ENCODE peak calls at places on chromosomes 16 and 17, in six cellular contexts. One of them, this sample, is unnamed.

GRCh38 chr16:67884684-67885083 is at the start of gene NRN1L:
- DNase-seq in MM.1S: no peak
- DNase-seq in RWPE1: peak; percentile 98
- DNase-seq in AG10803: peak; percentile 87
- DNase-seq in sigmoid colon: peak; percentile 98
- DNase-seq in neural crest cell: peak; percentile 72
- DNase-seq in this sample: peak; percentile 93

GRCh38 chr16:66927918-66928649 is 2.7 kb upstream of the RRAD start:
- DNase-seq in sigmoid colon: no peak
- DNase-seq in AG10803: peak; percentile 41
- DNase-seq in RWPE1: peak; percentile 61
- DNase-seq in neural crest cell: no peak
- DNase-seq in MM.1S: no peak
- DNase-seq in this sample: peak; percentile 82

GRCh38 chr17:45096141-45096540 is 35.0 kb downstream of the NMT1 start:
- DNase-seq in RWPE1: no peak
- DNase-seq in neural crest cell: no peak
- DNase-seq in sigmoid colon: no peak
- DNase-seq in AG10803: peak; percentile 43
- DNase-seq in MM.1S: no peak
- DNase-seq in this sample: no peak

GRCh38 chr17:81335388-81336157 is 40.5 kb upstream of the SLC38A10 start:
- DNase-seq in neural crest cell: no peak
- DNase-seq in MM.1S: no peak
- DNase-seq in sigmoid colon: no peak
- DNase-seq in AG10803: no peak
- DNase-seq in RWPE1: peak; percentile 59
- DNase-seq in this sample: peak; percentile 18

GRCh38 chr16:11277607-11278337 is 1.5 kb upstream of the PRM2 start:
- DNase-seq in AG10803: no peak
- DNase-seq in MM.1S: no peak
- DNase-seq in neural crest cell: no peak
- DNase-seq in RWPE1: no peak
- DNase-seq in sigmoid colon: no peak
- DNase-seq in this sample: no peak

GRCh38 chr17:51342257-51342656 is 81.9 kb downstream of the UTP18 start:
- DNase-seq in MM.1S: no peak
- DNase-seq in sigmoid colon: no peak
- DNase-seq in RWPE1: no peak
- DNase-seq in AG10803: no peak
- DNase-seq in neural crest cell: no peak
- DNase-seq in this sample: no peak

GRCh38 chr16:89744813-89745212 is 23.5 kb downstream of the ZNF276 start:
- DNase-seq in neural crest cell: no peak
- DNase-seq in AG10803: no peak
- DNase-seq in RWPE1: no peak
- DNase-seq in MM.1S: no peak
- DNase-seq in sigmoid colon: no peak
- DNase-seq in this sample: peak; percentile 65

GRCh38 chr16:11583171-11583570 is 3.5 kb downstream of the LITAF start:
- DNase-seq in AG10803: peak; percentile 16
- DNase-seq in neural crest cell: no peak
- DNase-seq in MM.1S: no peak
- DNase-seq in RWPE1: no peak
- DNase-seq in sigmoid colon: no peak
- DNase-seq in this sample: no peak

GRCh38 chr16:30557397-30557949 is 701 bp downstream of the ZNF764 start:
- DNase-seq in sigmoid colon: peak; percentile 75
- DNase-seq in MM.1S: no peak
- DNase-seq in AG10803: no peak
- DNase-seq in RWPE1: no peak
- DNase-seq in neural crest cell: no peak
- DNase-seq in this sample: no peak

GRCh38 chr17:77325537-77325825 is 184.7 kb downstream of the SEC14L1 start:
- DNase-seq in neural crest cell: no peak
- DNase-seq in sigmoid colon: no peak
- DNase-seq in AG10803: no peak
- DNase-seq in MM.1S: no peak
- DNase-seq in RWPE1: no peak
- DNase-seq in this sample: no peak

GRCh38 chr17:65191805-65192740 is 54.9 kb downstream of the RGS9 start:
- DNase-seq in RWPE1: peak; percentile 85
- DNase-seq in MM.1S: no peak
- DNase-seq in neural crest cell: no peak
- DNase-seq in AG10803: peak; percentile 67
- DNase-seq in sigmoid colon: no peak
- DNase-seq in this sample: peak; percentile 77

GRCh38 chr17:2981325-2981724 is 82.1 kb downstream of the OR1D5 start:
- DNase-seq in neural crest cell: no peak
- DNase-seq in AG10803: no peak
- DNase-seq in MM.1S: no peak
- DNase-seq in sigmoid colon: peak; percentile 42
- DNase-seq in RWPE1: no peak
- DNase-seq in this sample: no peak

GRCh38 chr17:78051186-78051972 is 77.2 kb downstream of the TMC6 start:
- DNase-seq in sigmoid colon: no peak
- DNase-seq in neural crest cell: no peak
- DNase-seq in RWPE1: no peak
- DNase-seq in MM.1S: no peak
- DNase-seq in AG10803: no peak
- DNase-seq in this sample: no peak

GRCh38 chr17:82021728-82022309 is 859 bp downstream of the CENPX start:
- DNase-seq in sigmoid colon: no peak
- DNase-seq in AG10803: no peak
- DNase-seq in neural crest cell: no peak
- DNase-seq in RWPE1: no peak
- DNase-seq in MM.1S: peak; percentile 53
- DNase-seq in this sample: no peak

GRCh38 chr16:22324787-22325597 is 27.8 kb downstream of the POLR3E start:
- DNase-seq in RWPE1: no peak
- DNase-seq in sigmoid colon: no peak
- DNase-seq in neural crest cell: no peak
- DNase-seq in AG10803: no peak
- DNase-seq in MM.1S: no peak
- DNase-seq in this sample: no peak

GRCh38 chr17:58215685-58216084 is 3.4 kb downstream of the MKS1 start:
- DNase-seq in RWPE1: no peak
- DNase-seq in neural crest cell: no peak
- DNase-seq in sigmoid colon: no peak
- DNase-seq in MM.1S: no peak
- DNase-seq in AG10803: no peak
- DNase-seq in this sample: no peak

GRCh38 chr16:78684040-78684611 is 584.7 kb downstream of the WWOX start:
- DNase-seq in sigmoid colon: peak; percentile 81
- DNase-seq in neural crest cell: no peak
- DNase-seq in RWPE1: peak; percentile 91
- DNase-seq in AG10803: peak; percentile 95
- DNase-seq in MM.1S: no peak
- DNase-seq in this sample: peak; percentile 36

GRCh38 chr16:77599793-77600415 is 122.4 kb upstream of the NUDT7 start:
- DNase-seq in neural crest cell: peak; percentile 28
- DNase-seq in MM.1S: peak; percentile 21
- DNase-seq in RWPE1: peak; percentile 17
- DNase-seq in AG10803: peak; percentile 30
- DNase-seq in sigmoid colon: no peak
- DNase-seq in this sample: peak; percentile 56

GRCh38 chr17:34254651-34255380 is at the start of gene CCL2:
- DNase-seq in sigmoid colon: peak; percentile 92
- DNase-seq in MM.1S: peak; percentile 32
- DNase-seq in neural crest cell: peak; percentile 28
- DNase-seq in AG10803: peak; percentile 73
- DNase-seq in RWPE1: peak; percentile 34
- DNase-seq in this sample: peak; percentile 75

GRCh38 chr17:63082273-63082861 is 116.3 kb downstream of the TANC2 start:
- DNase-seq in RWPE1: no peak
- DNase-seq in MM.1S: peak; percentile 39
- DNase-seq in neural crest cell: no peak
- DNase-seq in AG10803: peak; percentile 42
- DNase-seq in sigmoid colon: no peak
- DNase-seq in this sample: no peak

GRCh38 chr16:89104930-89105571 is 11.4 kb downstream of the ACSF3 start:
- DNase-seq in sigmoid colon: no peak
- DNase-seq in RWPE1: no peak
- DNase-seq in AG10803: no peak
- DNase-seq in MM.1S: no peak
- DNase-seq in neural crest cell: no peak
- DNase-seq in this sample: no peak

GRCh38 chr16:47132310-47132709 is 11.4 kb downstream of the NETO2 start:
- DNase-seq in RWPE1: no peak
- DNase-seq in MM.1S: no peak
- DNase-seq in AG10803: no peak
- DNase-seq in sigmoid colon: no peak
- DNase-seq in neural crest cell: no peak
- DNase-seq in this sample: no peak

GRCh38 chr17:59388070-59388556 is 56.7 kb downstream of the YPEL2 start:
- DNase-seq in sigmoid colon: no peak
- DNase-seq in AG10803: no peak
- DNase-seq in RWPE1: no peak
- DNase-seq in MM.1S: no peak
- DNase-seq in neural crest cell: no peak
- DNase-seq in this sample: no peak

DNA sequence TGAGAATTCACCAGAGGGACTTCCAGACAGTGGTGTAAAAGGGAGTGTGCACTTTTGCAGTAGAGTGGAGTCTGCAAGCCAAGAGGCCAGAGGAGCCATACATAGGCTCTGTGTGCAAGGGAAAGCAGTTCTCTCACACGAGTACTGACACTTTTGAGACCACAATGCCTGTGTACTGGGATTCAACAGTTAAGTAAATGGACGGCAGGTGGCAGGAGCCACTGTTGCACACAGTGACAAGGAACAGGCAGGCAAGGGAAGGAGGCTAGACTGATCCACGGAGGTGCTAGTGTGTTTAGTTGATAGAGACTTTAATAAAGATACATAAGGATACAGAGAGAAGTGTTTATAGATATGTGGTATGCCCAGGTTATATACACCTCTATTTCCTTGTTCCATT is 67.0 kb downstream of the MPRIP start:
- DNase-seq in MM.1S: no peak
- DNase-seq in RWPE1: no peak
- DNase-seq in sigmoid colon: no peak
- DNase-seq in neural crest cell: no peak
- DNase-seq in AG10803: no peak
- DNase-seq in this sample: no peak
- TF ChIP-seq CTCF in MM.1S: no peak
- TF ChIP-seq CTCF in RWPE1: no peak
- TF ChIP-seq CTCF in sigmoid colon: no peak
- TF ChIP-seq CTCF in neural crest cell: no peak
- TF ChIP-seq CTCF in AG10803: no peak
- TF ChIP-seq CTCF in this sample: no peak

DNA sequence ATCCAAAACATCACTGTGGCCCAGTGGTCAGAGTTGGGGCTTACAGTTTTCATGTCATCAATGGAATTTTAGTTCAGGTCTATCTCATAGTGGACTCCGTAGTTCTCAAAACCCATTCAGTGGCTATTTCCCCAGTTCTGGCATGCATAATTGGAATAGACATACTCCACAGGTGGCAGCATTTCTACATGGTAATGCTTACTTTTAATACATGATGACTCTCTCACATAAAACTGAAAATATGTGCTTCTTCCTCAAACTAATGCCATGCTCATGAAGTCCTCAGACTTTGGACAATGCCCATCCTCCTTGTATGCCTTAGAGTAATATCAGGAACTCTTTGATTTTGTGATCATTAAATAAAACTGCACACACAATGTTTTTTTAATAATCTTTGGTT is 857.4 kb upstream of the GOT2 start:
- DNase-seq in neural crest cell: no peak
- DNase-seq in RWPE1: no peak
- DNase-seq in AG10803: peak; percentile 53
- DNase-seq in MM.1S: no peak
- DNase-seq in sigmoid colon: no peak
- DNase-seq in this sample: no peak
- TF ChIP-seq CTCF in neural crest cell: no peak
- TF ChIP-seq CTCF in RWPE1: no peak
- TF ChIP-seq CTCF in AG10803: peak; percentile 34
- TF ChIP-seq CTCF in MM.1S: no peak
- TF ChIP-seq CTCF in sigmoid colon: no peak
- TF ChIP-seq CTCF in this sample: no peak

DNA sequence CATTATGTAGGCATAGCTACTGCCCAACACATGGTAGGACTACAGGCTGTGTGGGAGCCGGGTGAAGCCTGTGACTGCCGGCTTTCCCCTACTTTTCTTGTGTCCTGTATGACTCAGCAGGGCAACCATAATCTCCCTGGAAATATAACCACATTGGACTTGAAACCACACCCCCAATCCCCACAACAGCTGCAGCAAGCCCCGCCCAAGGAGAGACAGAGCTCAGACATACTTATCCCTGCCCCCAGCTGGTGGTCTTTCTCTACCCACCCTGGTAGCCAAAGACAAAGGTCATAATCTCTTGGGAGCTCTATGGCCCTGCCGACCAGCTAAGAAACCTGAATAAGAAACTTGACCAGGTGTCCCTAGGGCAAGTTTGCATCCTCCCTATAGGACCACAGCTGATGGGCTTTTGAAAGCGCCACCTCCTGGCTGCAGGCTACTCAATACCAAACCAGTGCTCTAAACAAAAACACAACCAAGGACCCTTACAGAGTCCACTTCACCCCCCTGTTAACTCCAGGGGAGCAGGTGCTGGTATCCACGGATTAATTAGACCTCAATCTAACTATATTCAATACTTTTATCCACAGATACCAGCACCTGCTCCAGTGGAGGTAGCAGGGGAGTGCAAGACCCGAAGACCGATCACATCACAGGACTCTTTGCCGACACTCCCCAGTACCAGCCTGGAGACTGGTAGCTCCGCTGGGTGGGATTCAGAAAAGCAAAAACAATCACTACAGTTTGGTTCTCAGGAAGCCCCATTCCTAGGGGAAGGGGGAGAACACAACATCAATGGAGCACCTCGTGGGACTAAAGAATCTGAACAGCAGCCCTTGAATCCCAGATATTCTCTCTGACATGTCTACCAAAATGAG is 91.2 kb downstream of the IRX5 start:
- DNase-seq in MM.1S: no peak
- DNase-seq in AG10803: peak; percentile 33
- DNase-seq in sigmoid colon: no peak
- DNase-seq in RWPE1: peak; percentile 41
- DNase-seq in neural crest cell: no peak
- DNase-seq in this sample: no peak
- TF ChIP-seq CTCF in MM.1S: no peak
- TF ChIP-seq CTCF in AG10803: no peak
- TF ChIP-seq CTCF in sigmoid colon: no peak
- TF ChIP-seq CTCF in RWPE1: no peak
- TF ChIP-seq CTCF in neural crest cell: peak; percentile 34
- TF ChIP-seq CTCF in this sample: no peak

DNA sequence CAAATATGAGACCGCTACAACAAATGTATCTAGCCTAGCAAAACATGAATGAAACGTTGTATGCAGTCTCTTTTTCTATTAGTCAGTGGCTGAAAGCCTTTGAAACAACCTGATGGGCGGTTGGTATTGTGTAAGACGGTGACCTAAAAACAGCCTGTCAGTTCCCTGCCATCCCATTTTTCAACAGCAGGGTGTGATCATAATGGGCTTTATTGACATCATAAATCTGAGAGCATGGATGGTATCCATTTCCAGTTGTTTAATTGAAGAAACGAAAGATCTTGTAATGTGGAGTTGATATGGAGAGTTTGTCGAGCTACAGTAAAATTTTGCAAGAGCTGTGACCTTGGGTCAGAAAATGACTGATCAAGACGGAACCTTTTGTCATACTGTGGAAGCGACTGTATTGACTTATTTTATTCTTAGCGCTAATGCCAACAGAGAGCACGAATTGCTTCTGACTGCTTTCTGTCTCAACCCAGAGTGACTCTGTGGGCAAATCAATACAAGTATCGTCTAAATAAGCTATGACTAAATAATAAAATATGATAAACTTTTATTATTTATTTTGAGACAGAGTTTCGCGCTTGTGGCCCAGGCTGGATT is 12.3 kb upstream of the MEIOB start:
- DNase-seq in neural crest cell: no peak
- DNase-seq in RWPE1: no peak
- DNase-seq in AG10803: peak; percentile 8
- DNase-seq in sigmoid colon: no peak
- DNase-seq in MM.1S: no peak
- DNase-seq in this sample: no peak
- TF ChIP-seq CTCF in neural crest cell: peak; percentile 47
- TF ChIP-seq CTCF in RWPE1: no peak
- TF ChIP-seq CTCF in AG10803: peak; percentile 23
- TF ChIP-seq CTCF in sigmoid colon: no peak
- TF ChIP-seq CTCF in MM.1S: peak; percentile 20
- TF ChIP-seq CTCF in this sample: peak; percentile 15